ENCODE peak calls at places on chromosome 19, in ten cellular contexts. D, M, Z, U, R, K, S, L, O and Q are unnamed samples.

GRCh38 chr19:51098366-51099069 is 9.7 kb downstream of the CTU1 start:
- DNase-seq in R (no peak), Z (no peak), O (no peak), U (no peak), K (no peak), D (no peak), L (peak), S (peak), M (peak), Q (no peak)

GRCh38 chr19:374183-374885 is 29.7 kb upstream of the MIER2 start:
- DNase-seq in Z (peak), R (no peak), M (no peak), O (no peak), L (no peak), U (no peak), K (no peak), S (no peak), D (no peak), Q (no peak)

GRCh38 chr19:8663920-8664670 is 33.7 kb downstream of the NFILZ start:
- DNase-seq in D (no peak), S (peak), R (no peak), Z (no peak), O (no peak), K (no peak), L (no peak), M (no peak), U (peak), Q (no peak)

GRCh38 chr19:2409352-2409912 is 18.0 kb downstream of the TIMM13 start:
- DNase-seq in M (no peak), R (no peak), S (no peak), Z (no peak), L (no peak), O (no peak), D (no peak), K (no peak), U (no peak), Q (no peak)

GRCh38 chr19:48123907-48124675 is 13.5 kb upstream of the PLA2G4C start:
- DNase-seq in O (peak), R (no peak), M (no peak), Z (no peak), L (peak), U (no peak), K (peak), D (no peak), S (no peak), Q (no peak)

GRCh38 chr19:47435196-47435595 is 15.9 kb upstream of the MEIS3 start:
- DNase-seq in Z (no peak), O (no peak), D (no peak), S (no peak), M (peak), K (no peak), U (no peak), R (no peak), L (no peak), Q (no peak)

GRCh38 chr19:17669419-17669818 is 18.7 kb downstream of the UNC13A start:
- DNase-seq in Z (no peak), L (no peak), O (no peak), R (no peak), M (no peak), K (no peak), U (no peak), S (no peak), D (no peak), Q (no peak)

GRCh38 chr19:4098493-4098892 is 25.4 kb downstream of the MAP2K2 start:
- DNase-seq in U (no peak), D (no peak), Z (no peak), O (no peak), L (no peak), M (no peak), R (peak), S (no peak), K (no peak), Q (no peak)

GRCh38 chr19:20162821-20163220 is 4.2 kb upstream of the ZNF486 start:
- DNase-seq in U (no peak), L (no peak), D (no peak), K (no peak), O (no peak), R (no peak), Z (no peak), S (no peak), M (no peak), Q (no peak)

GRCh38 chr19:6730153-6730804 is 7.1 kb downstream of the GPR108 start:
- DNase-seq in D (no peak), U (no peak), M (peak), L (peak), Z (no peak), K (no peak), R (no peak), S (no peak), O (peak), Q (no peak)

GRCh38 chr19:468587-469256 is 7.9 kb upstream of the SHC2 start:
- DNase-seq in Z (no peak), R (no peak), S (no peak), M (no peak), O (no peak), D (no peak), K (no peak), L (no peak), U (no peak), Q (no peak)

GRCh38 chr19:42283248-42284065 is 14.4 kb downstream of the CIC start:
- DNase-seq in O (peak), K (peak), S (peak), Z (peak), M (peak), U (peak), R (peak), L (peak), D (peak), Q (peak)

GRCh38 chr19:18469245-18470107 is 31.5 kb upstream of the ISYNA1 start:
- DNase-seq in S (peak), Z (no peak), L (peak), U (peak), R (peak), K (peak), D (peak), M (peak), O (peak), Q (peak)

GRCh38 chr19:5682293-5682592 is 1.4 kb downstream of the HSD11B1L start:
- DNase-seq in O (no peak), R (no peak), U (no peak), L (no peak), Z (no peak), D (no peak), M (no peak), K (no peak), S (no peak), Q (no peak)

GRCh38 chr19:2426661-2427322 is 594 bp downstream of the TIMM13 start:
- DNase-seq in O (peak), R (no peak), L (peak), K (peak), M (peak), S (no peak), U (no peak), Z (no peak), D (no peak), Q (peak)

GRCh38 chr19:2865334-2866221 is 1.6 kb upstream of the ZNF556 start:
- DNase-seq in U (no peak), Z (no peak), M (no peak), L (peak), K (no peak), S (no peak), D (no peak), O (no peak), R (no peak), Q (no peak)

GRCh38 chr19:15332311-15332996 is at the start of gene BRD4:
- DNase-seq in K (peak), U (peak), S (peak), D (peak), R (peak), M (peak), O (peak), Z (no peak), L (peak), Q (peak)

GRCh38 chr19:19545128-19545591 is 7.1 kb downstream of the CILP2 start:
- DNase-seq in U (no peak), M (no peak), O (no peak), K (no peak), Z (no peak), S (no peak), D (no peak), R (no peak), L (no peak), Q (no peak)

GRCh38 chr19:49589391-49589790 is 1.6 kb upstream of the PRR12 start:
- DNase-seq in M (no peak), K (no peak), R (no peak), L (no peak), U (no peak), S (no peak), O (no peak), D (no peak), Z (no peak), Q (no peak)

GRCh38 chr19:16202320-16203255 is 4.9 kb downstream of the AP1M1 start:
- DNase-seq in Z (no peak), U (no peak), M (no peak), O (no peak), L (peak), D (no peak), S (no peak), K (peak), R (no peak), Q (no peak)

GRCh38 chr19:19539738-19540703 is 2.0 kb downstream of the CILP2 start:
- DNase-seq in Z (no peak), S (peak), D (peak), U (no peak), O (peak), L (peak), R (no peak), K (peak), M (peak), Q (peak)